ENCODE peak calls at places on chromosomes 7 and 10, in five cellular contexts. One of them, this sample, is unnamed.

GRCh38 chr10:61460835-61461234 is 7.7 kb upstream of the TMEM26 start:
- DNase-seq in HCT116: no peak
- DNase-seq in HepG2: no peak
- DNase-seq in SK-N-SH: no peak
- DNase-seq in K562: no peak
- DNase-seq in this sample: no peak

GRCh38 chr10:110446954-110447608 is 50.6 kb upstream of the DUSP5 start:
- DNase-seq in HCT116: no peak
- DNase-seq in HepG2: no peak
- DNase-seq in SK-N-SH: no peak
- DNase-seq in K562: peak; percentile 56
- DNase-seq in this sample: no peak

GRCh38 chr10:97102441-97102840 is 83.3 kb downstream of the SLIT1 start:
- DNase-seq in HCT116: no peak
- DNase-seq in HepG2: no peak
- DNase-seq in K562: no peak
- DNase-seq in SK-N-SH: no peak
- DNase-seq in this sample: no peak

GRCh38 chr7:253491-254336 is 36.3 kb upstream of the FOXL3 start:
- DNase-seq in HepG2: no peak
- DNase-seq in K562: no peak
- DNase-seq in SK-N-SH: no peak
- DNase-seq in HCT116: no peak
- DNase-seq in this sample: no peak

GRCh38 chr7:128830231-128831177 is at the start of gene FLNC:
- DNase-seq in HepG2: no peak
- DNase-seq in K562: peak; percentile 74
- DNase-seq in HCT116: no peak
- DNase-seq in SK-N-SH: peak; percentile 90
- DNase-seq in this sample: no peak

GRCh38 chr7:150826061-150826849 is 25.7 kb downstream of the TMEM176A start:
- DNase-seq in HepG2: no peak
- DNase-seq in HCT116: no peak
- DNase-seq in K562: no peak
- DNase-seq in SK-N-SH: no peak
- DNase-seq in this sample: no peak

GRCh38 chr10:131733596-131733995 is 167.2 kb upstream of the PPP2R2D start:
- DNase-seq in HCT116: no peak
- DNase-seq in HepG2: no peak
- DNase-seq in K562: no peak
- DNase-seq in SK-N-SH: peak; percentile 5
- DNase-seq in this sample: no peak

GRCh38 chr10:36555036-36555435 is 570.4 kb upstream of the ANKRD30A start:
- DNase-seq in K562: no peak
- DNase-seq in SK-N-SH: no peak
- DNase-seq in HCT116: no peak
- DNase-seq in HepG2: no peak
- DNase-seq in this sample: no peak

GRCh38 chr7:36209814-36210183 is 56.7 kb downstream of the EEPD1 start:
- DNase-seq in K562: no peak
- DNase-seq in HepG2: no peak
- DNase-seq in SK-N-SH: no peak
- DNase-seq in HCT116: no peak
- DNase-seq in this sample: no peak
- H3K4me1 ChIP-seq in K562: peaks cover 7% of the 10 kb centered on the region
- H3K4me1 ChIP-seq in HepG2: peaks cover 60% of the 10 kb centered on the region
- H3K4me1 ChIP-seq in SK-N-SH: peaks cover 18% of the 10 kb centered on the region
- H3K4me1 ChIP-seq in HCT116: peaks cover 14% of the 10 kb centered on the region
- H3K4me1 ChIP-seq in this sample: peaks cover 12% of the 10 kb centered on the region

GRCh38 chr10:118776960-118777359 is 22.2 kb upstream of the CACUL1 start:
- DNase-seq in HepG2: no peak
- DNase-seq in SK-N-SH: no peak
- DNase-seq in K562: no peak
- DNase-seq in HCT116: no peak
- DNase-seq in this sample: no peak
- H3K9ac ChIP-seq in HepG2: no peak overlapping the region
- H3K9ac ChIP-seq in SK-N-SH: no peak overlapping the region
- H3K9ac ChIP-seq in K562: no peak overlapping the region
- H3K9ac ChIP-seq in HCT116: no peak overlapping the region
- H3K9ac ChIP-seq in this sample: no peak overlapping the region

DNA sequence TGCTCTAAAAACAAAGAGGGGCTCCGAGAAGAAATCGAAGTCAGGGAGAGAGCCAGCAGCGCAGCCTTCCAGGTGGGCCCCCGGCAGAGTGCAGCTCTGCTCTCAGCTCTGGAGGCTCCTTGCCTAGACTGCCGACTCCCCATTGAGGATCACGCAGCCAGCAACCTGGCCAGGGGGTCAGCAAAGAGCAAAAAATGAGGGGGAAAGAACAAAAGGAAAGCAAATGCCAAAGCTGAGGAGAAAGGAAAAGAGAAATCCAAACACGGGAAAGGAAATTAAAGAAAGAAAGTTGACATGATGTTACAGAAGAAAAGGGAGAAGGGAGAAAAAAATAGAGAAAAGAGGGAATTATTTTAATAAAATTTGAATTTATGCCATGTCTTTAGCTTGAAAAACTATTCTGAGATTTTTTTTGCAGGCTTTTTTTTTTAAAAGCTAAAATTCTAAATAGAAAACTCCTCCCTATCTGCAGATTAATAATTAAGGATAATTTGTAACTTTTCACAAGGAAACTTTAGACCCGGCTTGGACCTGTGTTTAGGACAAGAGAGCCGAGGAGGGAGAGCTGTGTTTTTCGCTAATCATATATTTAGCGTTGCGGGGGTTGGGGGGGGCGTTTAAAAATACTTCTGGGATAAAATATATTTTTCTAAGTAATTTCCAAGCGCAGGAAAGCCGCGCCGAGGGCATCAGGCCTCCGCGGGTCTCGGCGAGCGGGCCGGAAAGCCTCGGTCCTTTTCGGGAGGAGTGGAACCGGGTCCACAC is 1.9 kb downstream of the PAX2 start:
- DNase-seq in K562: no peak
- DNase-seq in HepG2: no peak
- DNase-seq in SK-N-SH: no peak
- DNase-seq in HCT116: no peak
- DNase-seq in this sample: no peak
- TF ChIP-seq YY1 in K562: no peak
- TF ChIP-seq YY1 in HepG2: no peak
- TF ChIP-seq YY1 in SK-N-SH: no peak
- TF ChIP-seq YY1 in HCT116: no peak
- TF ChIP-seq YY1 in this sample: no peak

GRCh38 chr10:26435852-26436251 is 2.3 kb upstream of the APBB1IP start:
- DNase-seq in HCT116: no peak
- DNase-seq in SK-N-SH: no peak
- DNase-seq in K562: no peak
- DNase-seq in HepG2: no peak
- DNase-seq in this sample: no peak
- H3K4me1 ChIP-seq in HCT116: no peaks in the 10 kb centered on the region
- H3K4me1 ChIP-seq in SK-N-SH: no peaks in the 10 kb centered on the region
- H3K4me1 ChIP-seq in K562: peaks cover 9% of the 10 kb centered on the region
- H3K4me1 ChIP-seq in HepG2: no peaks in the 10 kb centered on the region
- H3K4me1 ChIP-seq in this sample: no peaks in the 10 kb centered on the region

DNA sequence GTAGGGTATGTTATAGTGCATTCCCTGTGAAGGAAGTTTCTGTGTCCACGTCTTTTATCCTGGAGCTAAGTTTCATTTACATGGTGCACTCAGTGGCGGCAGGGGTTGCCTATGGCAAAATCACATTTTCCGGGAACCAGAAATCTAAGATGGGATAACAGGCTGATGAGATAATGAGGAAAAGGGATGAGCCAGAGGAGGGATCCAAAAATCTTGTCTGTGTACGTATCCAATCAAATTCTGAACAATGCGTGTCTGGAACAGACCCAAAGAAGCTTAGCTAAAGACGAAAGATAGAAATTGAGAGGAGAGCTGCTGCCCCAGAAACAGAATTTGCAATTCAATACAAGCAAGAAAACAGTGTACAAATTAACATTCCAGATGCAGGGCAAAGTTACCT is 16.1 kb downstream of the LANCL2 start:
- DNase-seq in SK-N-SH: no peak
- DNase-seq in K562: no peak
- DNase-seq in HCT116: no peak
- DNase-seq in HepG2: no peak
- DNase-seq in this sample: no peak
- H3K9ac ChIP-seq in SK-N-SH: no peak overlapping the region
- H3K9ac ChIP-seq in K562: no peak overlapping the region
- H3K9ac ChIP-seq in HCT116: no peak overlapping the region
- H3K9ac ChIP-seq in HepG2: no peak overlapping the region
- H3K9ac ChIP-seq in this sample: no peak overlapping the region